ENCODE peak calls at places on chromosomes 7 and 10, in seven cellular contexts. O is PC-3, N is OCI-LY7, J is SK-N-SH, F is hepatocyte, G is HCT116, P is neural progenitor cell. K is an unnamed sample.

GRCh38 chr7:73746378-73746777 is 7.8 kb upstream of the ABHD11 start:
- DNase-seq in O (no peak), N (no peak), J (no peak), F (no peak), G (no peak), P (no peak), K (no peak)

GRCh38 chr10:943334-944033 is 12.0 kb upstream of the LARP4B start:
- DNase-seq in O (no peak), N (no peak), J (no peak), F (no peak), G (no peak), P (no peak), K (no peak)

GRCh38 chr10:15035385-15036301 is 8.1 kb upstream of the OLAH start:
- DNase-seq in O (peak), N (no peak), J (no peak), F (no peak), G (no peak), P (no peak), K (no peak)

GRCh38 chr7:131844380-131844779 is 288.0 kb upstream of the PODXL start:
- DNase-seq in O (no peak), N (no peak), J (no peak), F (no peak), G (no peak), P (no peak), K (no peak)

GRCh38 chr10:110069502-110069982 is 61.8 kb downstream of the ADD3 start:
- DNase-seq in O (no peak), N (peak), J (no peak), F (no peak), G (no peak), P (no peak), K (no peak)

GRCh38 chr7:22429386-22429785 is 70.6 kb downstream of the STEAP1B start:
- DNase-seq in O (peak), N (no peak), J (no peak), F (no peak), G (no peak), P (no peak), K (no peak)

GRCh38 chr7:130084037-130084875 is 13.9 kb downstream of the KLHDC10 start:
- DNase-seq in O (peak), N (peak), J (no peak), F (no peak), G (no peak), P (no peak), K (no peak)

GRCh38 chr10:125878957-125879835 is 1.9 kb downstream of the DHX32 start:
- DNase-seq in O (peak), N (no peak), J (no peak), F (peak), G (peak), P (no peak), K (peak)

GRCh38 chr7:29017666-29018065 is 59.5 kb upstream of the TRIL start:
- DNase-seq in O (no peak), N (no peak), J (no peak), F (no peak), G (no peak), P (no peak), K (peak)

GRCh38 chr10:98267069-98267893 is 713 bp downstream of the LOXL4 start:
- DNase-seq in O (no peak), N (no peak), J (peak), F (no peak), G (no peak), P (no peak), K (peak)

GRCh38 chr7:101234636-101235035 is 3.0 kb downstream of the CLDN15 start:
- DNase-seq in O (no peak), N (no peak), J (peak), F (no peak), G (no peak), P (no peak), K (no peak)

GRCh38 chr7:92179393-92179924 is 517 bp upstream of the LRRD1 start:
- DNase-seq in O (no peak), N (no peak), J (no peak), F (no peak), G (no peak), P (peak), K (peak)

GRCh38 chr7:36388423-36388822 is 1.2 kb upstream of the ANLN start:
- DNase-seq in O (no peak), N (no peak), J (no peak), F (no peak), G (no peak), P (no peak), K (no peak)

GRCh38 chr10:129025774-129026173 is 441.3 kb upstream of the MGMT start:
- DNase-seq in O (no peak), N (no peak), J (no peak), F (no peak), G (no peak), P (no peak), K (no peak)

GRCh38 chr7:67937717-67938191 is 941.1 kb downstream of the TYW1 start:
- DNase-seq in O (peak), N (no peak), J (no peak), F (peak), G (no peak), P (no peak), K (peak)

GRCh38 chr7:31228957-31229356 is 111.6 kb downstream of the NEUROD6 start:
- DNase-seq in O (no peak), N (no peak), J (no peak), F (no peak), G (no peak), P (no peak), K (no peak)

GRCh38 chr10:91313761-91314520 is 93.5 kb downstream of the PCGF5 start:
- DNase-seq in O (no peak), N (no peak), J (no peak), F (no peak), G (no peak), P (no peak), K (peak)

GRCh38 chr7:121510858-121511482 is 114.9 kb upstream of the FAM3C start:
- DNase-seq in O (no peak), N (no peak), J (no peak), F (peak), G (no peak), P (peak), K (no peak)

GRCh38 chr10:113158183-113158582 is 208.1 kb downstream of the TCF7L2 start:
- DNase-seq in O (no peak), N (no peak), J (peak), F (no peak), G (no peak), P (no peak), K (peak)

GRCh38 chr10:98030093-98030821 is at the start of gene CRTAC1:
- DNase-seq in O (no peak), N (no peak), J (peak), F (peak), G (no peak), P (peak), K (peak)

GRCh38 chr10:129800796-129801340 is 163.2 kb downstream of the EBF3 start:
- DNase-seq in O (no peak), N (no peak), J (no peak), F (no peak), G (no peak), P (no peak), K (no peak)

GRCh38 chr7:128997161-128997560 is 57.8 kb downstream of the TNPO3 start:
- DNase-seq in O (no peak), N (no peak), J (no peak), F (no peak), G (no peak), P (no peak), K (no peak)

GRCh38 chr7:130970696-130971095 is 236.7 kb upstream of the KLF14 start:
- DNase-seq in O (no peak), N (no peak), J (no peak), F (no peak), G (no peak), P (no peak), K (peak)

GRCh38 chr7:67654622-67655021 is 658.0 kb downstream of the TYW1 start:
- DNase-seq in O (no peak), N (no peak), J (no peak), F (no peak), G (no peak), P (no peak), K (no peak)

GRCh38 chr7:158648787-158649186 is 55.8 kb downstream of the NCAPG2 start:
- DNase-seq in O (peak), N (no peak), J (no peak), F (no peak), G (no peak), P (no peak), K (peak)

GRCh38 chr10:5519054-5519453 is 5.7 kb upstream of the CALML3 start:
- DNase-seq in O (no peak), N (no peak), J (no peak), F (no peak), G (no peak), P (no peak), K (no peak)

GRCh38 chr10:131997366-131998049 is 15.8 kb upstream of the BNIP3 start:
- DNase-seq in O (peak), N (peak), J (no peak), F (peak), G (no peak), P (peak), K (peak)

GRCh38 chr7:30648744-30649540 is 33.3 kb downstream of the CRHR2 start:
- DNase-seq in O (no peak), N (no peak), J (no peak), F (no peak), G (no peak), P (no peak), K (no peak)

GRCh38 chr7:131895541-131896173 is 339.2 kb upstream of the PODXL start:
- DNase-seq in O (peak), N (no peak), J (no peak), F (peak), G (peak), P (no peak), K (peak)

GRCh38 chr7:128262273-128263028 is 21.4 kb downstream of the LEP start:
- DNase-seq in O (no peak), N (no peak), J (no peak), F (no peak), G (no peak), P (no peak), K (no peak)

GRCh38 chr10:86956195-86956840 is 1.1 kb downstream of the MMRN2 start:
- DNase-seq in O (no peak), N (no peak), J (no peak), F (no peak), G (no peak), P (no peak), K (no peak)

GRCh38 chr10:71260622-71261325 is 48.4 kb downstream of the UNC5B start:
- DNase-seq in O (no peak), N (no peak), J (no peak), F (peak), G (peak), P (peak), K (peak)

GRCh38 chr7:50470250-50471163 is 20.4 kb upstream of the FIGNL1 start:
- DNase-seq in O (no peak), N (no peak), J (no peak), F (no peak), G (no peak), P (no peak), K (peak)

GRCh38 chr10:64130152-64130551 is 609.0 kb downstream of the REEP3 start:
- DNase-seq in O (no peak), N (no peak), J (no peak), F (no peak), G (no peak), P (no peak), K (no peak)
- TF ChIP-seq EZH2phosphoT487 in O (no peak), N (no peak), J (no peak), F (no peak), G (no peak), P (no peak), K (no peak)

GRCh38 chr7:102874966-102875365 is 37.8 kb upstream of the LRRC17 start:
- DNase-seq in O (peak), N (no peak), J (no peak), F (no peak), G (no peak), P (no peak), K (peak)

GRCh38 chr7:102873470-102874165 is 39.2 kb upstream of the LRRC17 start:
- DNase-seq in O (no peak), N (no peak), J (no peak), F (no peak), G (no peak), P (no peak), K (no peak)

GRCh38 chr7:102872460-102872859 is 40.3 kb upstream of the LRRC17 start:
- DNase-seq in O (peak), N (no peak), J (no peak), F (no peak), G (no peak), P (no peak), K (peak)

GRCh38 chr7:102874166-102874829 is 38.5 kb upstream of the LRRC17 start:
- DNase-seq in O (peak), N (no peak), J (no peak), F (peak), G (peak), P (no peak), K (peak)

DNA sequence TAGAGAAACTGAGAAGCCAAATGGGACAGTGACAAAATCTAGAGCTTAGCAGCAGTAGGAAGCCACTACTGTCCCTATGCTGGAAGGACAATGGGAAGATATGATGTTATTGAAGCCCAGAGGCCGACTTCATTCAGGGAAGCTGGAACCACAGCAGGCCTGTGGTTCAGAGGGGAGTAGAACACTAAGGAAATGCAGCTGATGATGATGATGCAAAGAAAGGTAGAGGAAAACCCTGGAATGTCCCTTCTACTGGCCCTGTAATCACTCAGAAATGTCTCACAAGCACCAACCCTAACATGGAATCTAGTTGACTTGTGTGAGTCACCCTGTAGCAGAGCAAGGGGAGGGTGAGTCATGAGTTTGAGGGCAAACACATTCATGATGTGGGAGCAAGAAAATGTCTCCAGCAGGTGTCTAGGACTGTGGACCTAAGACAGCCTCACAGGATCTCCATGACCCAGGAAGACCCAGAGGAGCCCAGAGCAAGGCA is 37.1 kb upstream of the LRRC17 start:
- DNase-seq in O (peak), N (no peak), J (no peak), F (peak), G (peak), P (no peak), K (peak)
- TF ChIP-seq EZH2phosphoT487 in O (no peak), N (no peak), J (no peak), F (no peak), G (no peak), P (no peak), K (no peak)

DNA sequence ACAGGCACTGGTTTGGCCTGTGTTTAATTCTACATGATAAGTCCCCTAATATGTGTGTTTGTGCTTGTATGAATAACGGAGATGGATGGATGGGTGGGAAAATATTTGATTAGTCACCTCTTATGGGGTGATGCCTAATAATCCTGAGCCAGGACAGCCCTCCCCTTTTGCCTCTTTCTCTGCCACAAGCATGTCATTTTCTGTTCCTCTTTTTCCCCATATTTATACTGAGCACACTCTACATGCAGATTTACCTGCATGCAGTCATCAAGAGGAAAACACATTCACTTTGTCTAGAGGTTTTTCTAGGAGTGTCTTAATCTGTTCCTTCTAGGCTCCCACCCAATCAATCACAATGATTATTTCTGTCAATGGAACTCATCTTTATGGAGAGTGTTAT is 111.6 kb upstream of the TBX20 start:
- DNase-seq in O (no peak), N (peak), J (no peak), F (no peak), G (no peak), P (no peak), K (no peak)
- TF ChIP-seq EZH2phosphoT487 in O (no peak), N (no peak), J (no peak), F (no peak), G (no peak), P (no peak), K (no peak)

GRCh38 chr10:20593649-20594048 is 303.5 kb downstream of the NEBL start:
- DNase-seq in O (no peak), N (no peak), J (no peak), F (no peak), G (no peak), P (no peak), K (no peak)

GRCh38 chr10:20596911-20597310 is 300.2 kb downstream of the NEBL start:
- DNase-seq in O (no peak), N (no peak), J (no peak), F (no peak), G (no peak), P (peak), K (peak)

GRCh38 chr10:20596065-20596760 is 300.9 kb downstream of the NEBL start:
- DNase-seq in O (no peak), N (no peak), J (no peak), F (no peak), G (no peak), P (no peak), K (peak)

GRCh38 chr10:20598590-20598989 is 298.5 kb downstream of the NEBL start:
- DNase-seq in O (peak), N (no peak), J (no peak), F (peak), G (no peak), P (no peak), K (peak)
- TF ChIP-seq EZH2phosphoT487 in O (no peak), N (no peak), J (no peak), F (no peak), G (no peak), P (no peak), K (no peak)

DNA sequence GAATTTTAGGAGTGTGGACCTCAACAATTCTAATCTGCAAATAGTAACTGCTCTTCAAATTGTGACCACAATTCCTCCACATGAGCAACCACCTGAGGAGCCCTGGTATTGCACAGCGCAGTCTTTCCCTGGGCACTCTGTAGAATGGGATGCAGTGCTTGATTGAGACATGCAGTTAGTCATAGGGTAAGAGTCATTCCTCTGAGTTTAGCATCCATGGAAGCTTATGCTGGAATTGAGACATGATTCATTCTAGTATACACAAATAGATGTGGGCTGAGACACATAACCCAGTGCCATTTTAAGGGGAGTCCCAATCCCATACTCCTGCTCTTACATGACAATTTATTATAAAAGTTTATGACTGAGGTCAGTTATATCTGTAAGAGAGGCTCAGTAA is 582.3 kb upstream of the CNTNAP2 start:
- DNase-seq in O (peak), N (no peak), J (no peak), F (no peak), G (no peak), P (no peak), K (no peak)
- TF ChIP-seq EZH2phosphoT487 in O (no peak), N (no peak), J (no peak), F (no peak), G (no peak), P (no peak), K (no peak)

GRCh38 chr7:46908770-46909169 is 673.1 kb downstream of the TNS3 start:
- DNase-seq in O (peak), N (no peak), J (no peak), F (no peak), G (no peak), P (no peak), K (peak)
- TF ChIP-seq EZH2phosphoT487 in O (no peak), N (no peak), J (no peak), F (no peak), G (no peak), P (no peak), K (no peak)